ENCODE peak calls at places on chromosome 15, in seven cellular contexts. E is Right ventricle myocardium superior; D is memory B cell; Q is psoas muscle; F is activated T-cell treated with anti-CD3 and anti-CD28 coated beads, Interleukin-2, amount 50 U/mL, for 24 hours; A is fibroblast of pulmonary artery; R is HCT116. T is an unnamed sample.

GRCh38 chr15:90871716-90872480 is 3.5 kb downstream of the FURIN start:
- DNase-seq in Q (no peak), R (no peak), A (no peak), F (peak; percentile 74), D (no peak), E (no peak), T (no peak)

GRCh38 chr15:90809536-90809935 is 58.9 kb upstream of the FURIN start:
- DNase-seq in D (no peak), R (no peak), E (no peak), A (no peak), Q (no peak), F (no peak), T (no peak)

GRCh38 chr15:57606816-57607215 is 15.1 kb downstream of the MYZAP start:
- DNase-seq in A (no peak), F (no peak), Q (no peak), R (no peak), E (no peak), D (no peak), T (no peak)

GRCh38 chr15:31131853-31132375 is 30.4 kb upstream of the TRPM1 start:
- DNase-seq in Q (no peak), R (no peak), F (no peak), E (no peak), A (no peak), D (no peak), T (no peak)

GRCh38 chr15:77614251-77614806 is 18.4 kb downstream of the LINGO1 start:
- DNase-seq in Q (no peak), A (no peak), F (no peak), E (no peak), R (no peak), D (no peak), T (no peak)

GRCh38 chr15:42387603-42388002 is 28.3 kb downstream of the CAPN3 start:
- DNase-seq in E (no peak), Q (no peak), R (no peak), D (no peak), A (no peak), F (no peak), T (peak; percentile 15)

GRCh38 chr15:45795487-45796069 is 160.7 kb downstream of the SQOR start:
- DNase-seq in A (peak; percentile 80), R (peak; percentile 47), E (no peak), F (no peak), Q (no peak), D (no peak), T (no peak)

GRCh38 chr15:97977734-97978133 is 17.2 kb downstream of the ARRDC4 start:
- DNase-seq in A (no peak), E (no peak), R (no peak), D (no peak), F (no peak), Q (no peak), T (no peak)

GRCh38 chr15:50636146-50636545 is 50.5 kb downstream of the TRPM7 start:
- DNase-seq in Q (no peak), D (no peak), E (no peak), F (no peak), R (no peak), A (no peak), T (no peak)

GRCh38 chr15:71752604-71753289 is 57.6 kb upstream of the NR2E3 start:
- DNase-seq in D (no peak), F (no peak), A (peak; percentile 95), R (peak; percentile 65), Q (peak; percentile 24), E (no peak), T (peak; percentile 98)

GRCh38 chr15:99982662-99983061 is 249.4 kb upstream of the LYSMD4 start:
- DNase-seq in E (no peak), F (no peak), R (no peak), D (no peak), A (no peak), Q (no peak), T (no peak)

GRCh38 chr15:92801774-92802464 is 98.2 kb upstream of the CHD2 start:
- DNase-seq in R (peak; percentile 71), F (no peak), D (no peak), A (peak; percentile 95), Q (peak; percentile 68), E (peak; percentile 79), T (peak; percentile 98)

GRCh38 chr15:70132148-70132547 is 34.4 kb upstream of the TLE3 start:
- DNase-seq in R (no peak), E (no peak), Q (no peak), A (peak; percentile 85), D (no peak), F (no peak), T (peak; percentile 79)

GRCh38 chr15:23670970-23671369 is 16.1 kb downstream of the NDN start:
- DNase-seq in D (no peak), Q (no peak), R (no peak), E (no peak), F (no peak), A (no peak), T (no peak)

T was measured in astrocyte.